ENCODE peak calls at places on chromosomes 11 and 22, in seven cellular contexts. One of them, this sample, is unnamed.

GRCh38 chr11:69861901-69862300 is 42.7 kb upstream of the FGF3 start:
- DNase-seq in GM12891: no peak
- DNase-seq in sigmoid colon: no peak
- DNase-seq in IMR-90: no peak
- DNase-seq in stomach: no peak
- DNase-seq in transverse colon: no peak
- DNase-seq in body of pancreas: no peak
- DNase-seq in this sample: no peak

GRCh38 chr22:40156001-40156516 is 21.7 kb upstream of the TNRC6B start:
- DNase-seq in GM12891: no peak
- DNase-seq in sigmoid colon: no peak
- DNase-seq in IMR-90: peak
- DNase-seq in stomach: peak
- DNase-seq in transverse colon: peak
- DNase-seq in body of pancreas: peak
- DNase-seq in this sample: peak

GRCh38 chr22:35629406-35630234 is 12.5 kb upstream of the MB start:
- DNase-seq in GM12891: peak
- DNase-seq in sigmoid colon: peak
- DNase-seq in IMR-90: peak
- DNase-seq in stomach: peak
- DNase-seq in transverse colon: peak
- DNase-seq in body of pancreas: peak
- DNase-seq in this sample: no peak

GRCh38 chr11:114466742-114467141 is 27.5 kb downstream of the REXO2 start:
- DNase-seq in GM12891: no peak
- DNase-seq in sigmoid colon: no peak
- DNase-seq in IMR-90: no peak
- DNase-seq in stomach: no peak
- DNase-seq in transverse colon: no peak
- DNase-seq in body of pancreas: no peak
- DNase-seq in this sample: no peak

GRCh38 chr11:2426826-2427521 is 17.3 kb downstream of the TRPM5 start:
- DNase-seq in GM12891: no peak
- DNase-seq in sigmoid colon: no peak
- DNase-seq in IMR-90: no peak
- DNase-seq in stomach: peak
- DNase-seq in transverse colon: peak
- DNase-seq in body of pancreas: no peak
- DNase-seq in this sample: no peak

GRCh38 chr11:10909141-10909883 is 51.5 kb upstream of the ZBED5 start:
- DNase-seq in GM12891: no peak
- DNase-seq in sigmoid colon: no peak
- DNase-seq in IMR-90: peak
- DNase-seq in stomach: no peak
- DNase-seq in transverse colon: no peak
- DNase-seq in body of pancreas: no peak
- DNase-seq in this sample: peak

GRCh38 chr11:12544986-12545775 is 129.0 kb upstream of the TEAD1 start:
- DNase-seq in GM12891: no peak
- DNase-seq in sigmoid colon: no peak
- DNase-seq in IMR-90: peak
- DNase-seq in stomach: no peak
- DNase-seq in transverse colon: no peak
- DNase-seq in body of pancreas: no peak
- DNase-seq in this sample: no peak

GRCh38 chr11:86064236-86064803 is 4.6 kb downstream of the PICALM start:
- DNase-seq in GM12891: no peak
- DNase-seq in sigmoid colon: no peak
- DNase-seq in IMR-90: peak
- DNase-seq in stomach: no peak
- DNase-seq in transverse colon: no peak
- DNase-seq in body of pancreas: no peak
- DNase-seq in this sample: peak

GRCh38 chr22:24592144-24592845 is 578 bp downstream of the LRRC75B start:
- DNase-seq in GM12891: no peak
- DNase-seq in sigmoid colon: no peak
- DNase-seq in IMR-90: no peak
- DNase-seq in stomach: no peak
- DNase-seq in transverse colon: peak
- DNase-seq in body of pancreas: no peak
- DNase-seq in this sample: peak

GRCh38 chr22:36193171-36193570 is 8.4 kb downstream of the APOL4 start:
- DNase-seq in GM12891: no peak
- DNase-seq in sigmoid colon: no peak
- DNase-seq in IMR-90: no peak
- DNase-seq in stomach: no peak
- DNase-seq in transverse colon: no peak
- DNase-seq in body of pancreas: no peak
- DNase-seq in this sample: no peak

GRCh38 chr11:131036544-131036943 is 120.3 kb upstream of the SNX19 start:
- DNase-seq in GM12891: no peak
- DNase-seq in sigmoid colon: no peak
- DNase-seq in IMR-90: peak
- DNase-seq in stomach: no peak
- DNase-seq in transverse colon: no peak
- DNase-seq in body of pancreas: no peak
- DNase-seq in this sample: no peak

GRCh38 chr11:128294685-128295079 is 292.7 kb downstream of the ETS1 start:
- DNase-seq in GM12891: no peak
- DNase-seq in sigmoid colon: no peak
- DNase-seq in IMR-90: peak
- DNase-seq in stomach: no peak
- DNase-seq in transverse colon: no peak
- DNase-seq in body of pancreas: no peak
- DNase-seq in this sample: no peak
- TF ChIP-seq POLR2A in GM12891: no peak
- TF ChIP-seq POLR2A in sigmoid colon: no peak
- TF ChIP-seq POLR2A in IMR-90: no peak
- TF ChIP-seq POLR2A in stomach: no peak
- TF ChIP-seq POLR2A in transverse colon: no peak
- TF ChIP-seq POLR2A in body of pancreas: no peak
- TF ChIP-seq POLR2A in this sample: no peak

DNA sequence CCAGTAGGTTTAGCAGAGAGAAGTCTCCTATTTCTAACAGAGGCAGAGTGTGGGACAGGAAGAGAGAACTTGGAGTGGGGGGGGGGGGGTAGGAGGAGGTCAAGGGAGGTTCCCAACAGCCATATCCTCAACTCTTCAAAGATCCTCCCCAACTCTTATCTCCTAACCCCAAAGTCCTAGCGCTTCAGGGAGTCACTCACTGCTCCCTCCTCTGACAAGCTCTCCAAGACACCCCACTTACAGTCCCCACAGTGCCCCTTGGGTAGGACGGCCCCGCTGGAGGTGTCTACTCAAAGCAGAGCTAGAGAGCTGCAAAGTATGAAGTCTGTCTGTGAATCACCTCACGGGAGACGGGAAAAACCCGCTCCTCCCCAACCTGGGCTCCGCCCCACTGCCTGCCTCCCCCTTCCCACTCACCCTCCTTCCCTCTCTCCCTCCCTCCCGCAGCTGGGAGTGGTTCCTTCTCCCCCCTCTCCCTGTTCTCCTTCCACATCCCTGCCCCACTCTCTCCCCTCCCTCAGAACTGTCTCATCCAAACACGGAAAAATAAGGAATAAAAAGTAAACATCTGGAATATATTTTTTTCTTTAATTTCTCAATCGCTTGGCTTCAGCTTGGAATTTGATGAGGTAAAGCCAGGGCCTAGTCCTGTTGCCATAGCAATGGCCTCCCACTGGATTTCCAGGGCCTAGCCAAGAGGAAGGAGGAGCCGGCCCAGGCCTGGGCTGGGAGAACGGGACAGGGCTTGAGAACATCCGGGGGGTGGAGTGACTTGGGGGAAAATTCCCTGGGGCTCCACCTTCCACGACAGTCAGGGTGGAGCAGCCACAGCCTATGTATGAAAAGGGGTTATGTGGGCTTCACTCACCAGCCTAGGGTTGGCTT is 2.5 kb downstream of the TNKS1BP1 start:
- DNase-seq in GM12891: no peak
- DNase-seq in sigmoid colon: peak
- DNase-seq in IMR-90: peak
- DNase-seq in stomach: peak
- DNase-seq in transverse colon: peak
- DNase-seq in body of pancreas: peak
- DNase-seq in this sample: peak
- TF ChIP-seq POLR2A in GM12891: no peak
- TF ChIP-seq POLR2A in sigmoid colon: peak
- TF ChIP-seq POLR2A in IMR-90: peak
- TF ChIP-seq POLR2A in stomach: peak
- TF ChIP-seq POLR2A in transverse colon: peak
- TF ChIP-seq POLR2A in body of pancreas: peak
- TF ChIP-seq POLR2A in this sample: no peak

GRCh38 chr11:67583319-67584204 is at the start of gene GSTP1:
- DNase-seq in GM12891: peak
- DNase-seq in sigmoid colon: peak
- DNase-seq in IMR-90: peak
- DNase-seq in stomach: peak
- DNase-seq in transverse colon: peak
- DNase-seq in body of pancreas: peak
- DNase-seq in this sample: peak
- TF ChIP-seq POLR2A in GM12891: peak
- TF ChIP-seq POLR2A in sigmoid colon: peak
- TF ChIP-seq POLR2A in IMR-90: peak
- TF ChIP-seq POLR2A in stomach: peak
- TF ChIP-seq POLR2A in transverse colon: peak
- TF ChIP-seq POLR2A in body of pancreas: peak
- TF ChIP-seq POLR2A in this sample: peak

DNA sequence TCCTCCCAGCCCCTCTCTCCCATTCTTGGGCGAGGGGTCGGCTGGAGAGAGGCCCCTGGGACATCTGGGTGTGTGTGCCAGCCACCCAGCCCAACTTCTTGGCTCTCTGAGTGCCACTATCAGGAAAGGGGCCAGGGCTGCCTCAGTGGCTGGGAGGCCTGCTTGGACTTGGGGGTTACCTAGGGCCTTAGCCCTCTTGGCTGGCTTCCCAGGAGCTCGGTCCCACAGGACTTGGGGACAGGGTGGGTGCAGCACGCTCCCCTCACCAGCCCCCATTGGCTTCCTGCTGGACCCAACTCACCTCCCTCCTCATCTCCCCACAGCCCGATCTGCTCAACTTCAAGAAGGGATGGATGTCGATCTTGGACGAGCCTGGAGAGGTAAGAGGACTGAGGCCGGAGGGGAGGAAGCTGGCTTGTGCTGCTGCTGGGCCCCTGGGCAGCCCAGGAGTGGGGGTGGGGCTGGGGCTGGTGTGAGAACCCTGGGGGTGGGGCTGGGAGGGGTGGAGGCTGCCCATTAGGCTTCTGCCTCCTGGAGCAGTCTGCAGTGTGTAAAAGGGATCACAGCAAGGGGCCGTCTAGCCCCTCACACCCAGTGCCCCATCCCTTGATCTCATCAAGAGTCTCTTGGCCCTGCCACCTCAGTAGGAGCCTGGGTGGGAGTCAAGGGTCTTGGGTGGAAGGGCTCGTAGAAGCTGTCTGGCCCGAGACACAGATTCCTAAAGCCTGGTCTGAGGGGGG is 54.8 kb downstream of the TRIOBP start:
- DNase-seq in GM12891: no peak
- DNase-seq in sigmoid colon: no peak
- DNase-seq in IMR-90: no peak
- DNase-seq in stomach: no peak
- DNase-seq in transverse colon: no peak
- DNase-seq in body of pancreas: peak
- DNase-seq in this sample: no peak
- TF ChIP-seq POLR2A in GM12891: no peak
- TF ChIP-seq POLR2A in sigmoid colon: no peak
- TF ChIP-seq POLR2A in IMR-90: no peak
- TF ChIP-seq POLR2A in stomach: no peak
- TF ChIP-seq POLR2A in transverse colon: no peak
- TF ChIP-seq POLR2A in body of pancreas: no peak
- TF ChIP-seq POLR2A in this sample: no peak